ENCODE peak calls at places on chromosomes 12 and 14, in nine cellular contexts. R, L, O, V, X, H, K, W and D are unnamed samples.

GRCh38 chr12:76274699-76275098 is 73.5 kb downstream of the BBS10 start:
- DNase-seq in V (no peak), L (no peak), K (no peak), W (no peak), X (no peak), R (no peak), O (no peak), H (no peak), D (no peak)

GRCh38 chr12:130493951-130494350 is 156.3 kb downstream of the PIWIL1 start:
- DNase-seq in K (no peak), V (no peak), O (no peak), R (no peak), W (no peak), H (no peak), L (no peak), X (no peak), D (no peak)

GRCh38 chr12:104677441-104678089 is 220.8 kb downstream of the CHST11 start:
- DNase-seq in V (no peak), L (no peak), X (no peak), H (no peak), K (no peak), O (no peak), W (no peak), R (no peak), D (no peak)

GRCh38 chr14:74583689-74584434 is 28.2 kb downstream of the LTBP2 start:
- DNase-seq in K (no peak), V (no peak), H (no peak), L (no peak), R (no peak), W (no peak), X (no peak), O (no peak), D (no peak)

GRCh38 chr12:124174949-124175348 is 119.9 kb upstream of the RFLNA start:
- DNase-seq in O (no peak), W (no peak), L (no peak), K (no peak), H (no peak), X (no peak), V (no peak), R (no peak), D (no peak)

GRCh38 chr14:37544407-37544806 is 50.6 kb downstream of the FOXA1 start:
- DNase-seq in L (no peak), O (no peak), H (no peak), X (no peak), K (no peak), V (no peak), R (no peak), W (peak; percentile 45), D (peak; percentile 6)

GRCh38 chr12:107565551-107565950 is 120.0 kb upstream of the PWP1 start:
- DNase-seq in L (no peak), W (no peak), R (no peak), O (no peak), K (no peak), H (no peak), X (no peak), V (no peak), D (no peak)

GRCh38 chr12:110199360-110200123 is 75.4 kb downstream of the IFT81 start:
- DNase-seq in L (peak; percentile 14), V (no peak), O (peak; percentile 5), H (no peak), X (no peak), K (no peak), R (no peak), W (no peak), D (no peak)